ENCODE peak calls at places on chromosome 9, in four cellular contexts. X, B, M and W are unnamed samples.

GRCh38 chr9:4305065-4305481 is 5.2 kb upstream of the GLIS3 start:
- DNase-seq in X (no peak), B (no peak), M (no peak), W (no peak)

GRCh38 chr9:33923998-33924701 is 107.2 kb downstream of the UBE2R2 start:
- DNase-seq in X (no peak), B (no peak), M (no peak), W (peak; percentile 60)

GRCh38 chr9:113609562-113610318 is 146.2 kb downstream of the RGS3 start:
- DNase-seq in M (peak; percentile 80), B (no peak), X (no peak), W (peak; percentile 97)

GRCh38 chr9:94941211-94941875 is 214.8 kb downstream of the AOPEP start:
- DNase-seq in X (no peak), M (no peak), B (peak; percentile 65), W (no peak)

GRCh38 chr9:90969021-90969675 is 167.5 kb downstream of the SYK start:
- DNase-seq in M (no peak), B (no peak), X (no peak), W (no peak)

GRCh38 chr9:117771162-117771561 is 67.0 kb downstream of the TLR4 start:
- DNase-seq in B (no peak), M (no peak), X (no peak), W (no peak)

GRCh38 chr9:94645901-94646300 is 6.6 kb upstream of the FBP1 start:
- DNase-seq in M (no peak), B (no peak), X (no peak), W (no peak)

GRCh38 chr9:95078934-95079333 is 238.6 kb downstream of the FANCC start:
- DNase-seq in B (no peak), X (no peak), M (peak; percentile 29), W (peak; percentile 76)

GRCh38 chr9:89750117-89750551 is 145.3 kb downstream of the GADD45G start:
- DNase-seq in X (no peak), M (no peak), B (no peak), W (no peak)

GRCh38 chr9:98075332-98075805 is 18.8 kb downstream of the NANS start:
- DNase-seq in B (peak; percentile 47), M (no peak), X (peak; percentile 37), W (peak; percentile 44)

GRCh38 chr9:115715656-115716055 is 437.9 kb upstream of the PAPPA start:
- DNase-seq in B (no peak), X (no peak), M (no peak), W (no peak)

GRCh38 chr9:115717711-115718173 is 435.8 kb upstream of the PAPPA start:
- DNase-seq in M (no peak), B (no peak), X (no peak), W (no peak)

GRCh38 chr9:115717298-115717697 is 436.3 kb upstream of the PAPPA start:
- DNase-seq in X (no peak), M (no peak), B (no peak), W (no peak)
- H3K4me3 ChIP-seq in X (no peak overlapping the region), M (no peak overlapping the region), B (no peak overlapping the region), W (no peak overlapping the region)

DNA sequence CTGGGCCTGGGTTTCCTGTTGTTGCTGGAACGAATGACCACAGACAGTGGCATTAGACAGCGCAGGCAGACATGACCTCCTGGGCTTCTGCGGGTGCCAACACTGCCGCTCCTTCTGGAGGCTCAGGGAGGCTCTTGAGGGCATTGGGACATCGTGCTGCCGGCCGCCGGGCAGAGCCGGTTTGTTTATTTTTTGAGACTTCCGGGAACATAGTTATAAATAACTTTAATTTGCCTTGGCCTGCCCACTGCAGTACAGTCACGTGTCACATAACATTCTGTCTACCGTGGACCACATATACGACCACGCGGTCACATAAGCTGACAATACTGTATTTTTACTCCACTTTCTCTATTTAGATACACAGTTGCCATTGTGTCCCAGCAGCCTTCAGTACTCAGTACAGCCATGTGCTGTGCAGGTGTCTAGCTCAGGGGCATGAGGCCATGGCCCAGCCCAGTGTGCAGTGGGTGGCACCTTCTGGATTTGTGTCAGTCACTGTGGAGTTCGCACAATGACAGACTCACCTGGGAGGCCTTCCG is 8.2 kb upstream of the TOR4A start:
- DNase-seq in M (peak; percentile 62), X (no peak), B (peak; percentile 69), W (peak; percentile 82)
- H3K36me3 ChIP-seq in M (peaks cover 54% of the 10 kb centered on the region), X (peaks cover 6% of the 10 kb centered on the region), B (peaks cover 10% of the 10 kb centered on the region), W (peaks cover 70% of the 10 kb centered on the region)

GRCh38 chr9:131436865-131437271 is 43.0 kb downstream of the PRRC2B start:
- DNase-seq in B (no peak), X (no peak), M (peak; percentile 16), W (no peak)
- H3K4me3 ChIP-seq in B (no peak overlapping the region), X (no peak overlapping the region), M (no peak overlapping the region), W (no peak overlapping the region)

DNA sequence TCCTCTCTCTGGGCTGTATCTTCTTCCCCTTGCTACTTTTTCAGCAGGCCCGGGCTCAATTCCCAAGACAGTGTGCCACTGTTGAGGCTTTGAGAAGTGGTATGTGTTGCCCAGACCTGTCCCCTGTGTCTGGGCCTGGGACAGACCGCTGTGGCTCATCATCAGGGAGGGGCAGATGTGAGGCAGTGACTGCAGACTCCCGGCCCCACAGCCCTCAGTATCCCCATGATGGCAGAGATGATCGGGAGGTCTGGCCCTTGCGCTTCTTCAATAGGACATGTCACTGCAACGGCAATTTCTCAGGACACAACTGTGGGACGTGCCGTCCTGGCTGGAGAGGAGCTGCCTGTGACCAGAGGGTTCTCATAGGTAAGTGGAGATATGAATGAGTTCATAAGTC is 828 bp downstream of the TYRP1 start:
- DNase-seq in B (no peak), M (no peak), X (no peak), W (no peak)
- H3K36me3 ChIP-seq in B (no peaks in the 10 kb centered on the region), M (no peaks in the 10 kb centered on the region), X (no peaks in the 10 kb centered on the region), W (no peaks in the 10 kb centered on the region)

GRCh38 chr9:69431203-69431602 is 106.2 kb downstream of the ENTREP1 start:
- DNase-seq in M (peak; percentile 37), X (no peak), B (no peak), W (no peak)

GRCh38 chr9:69431777-69432176 is 106.8 kb downstream of the ENTREP1 start:
- DNase-seq in X (no peak), B (no peak), M (no peak), W (no peak)

GRCh38 chr9:69432623-69433022 is 107.6 kb downstream of the ENTREP1 start:
- DNase-seq in X (no peak), M (peak; percentile 20), B (no peak), W (no peak)

GRCh38 chr9:69433968-69434367 is 109.0 kb downstream of the ENTREP1 start:
- DNase-seq in X (no peak), M (no peak), B (no peak), W (no peak)

DNA sequence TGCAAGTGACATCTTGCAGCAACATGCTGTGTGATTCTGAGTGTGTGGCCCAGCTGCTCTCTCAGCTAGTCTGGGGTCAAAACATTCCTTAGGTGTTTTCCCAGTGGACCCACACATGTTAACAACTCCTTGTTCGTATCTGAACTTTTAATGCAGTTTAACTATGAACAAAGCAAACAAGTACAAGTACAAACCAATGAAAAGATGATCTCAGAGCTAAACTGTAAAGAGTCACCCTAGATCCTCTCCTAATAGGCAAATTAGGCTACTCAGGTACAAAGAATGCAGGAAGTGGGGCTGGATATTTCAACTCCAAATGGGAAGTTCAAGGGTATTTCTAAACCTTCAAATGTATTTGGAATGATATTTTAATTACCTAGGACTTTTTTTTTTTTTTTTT is 108.4 kb downstream of the ENTREP1 start:
- DNase-seq in B (no peak), X (peak; percentile 34), M (no peak), W (no peak)
- H3K4me3 ChIP-seq in B (no peak overlapping the region), X (no peak overlapping the region), M (no peak overlapping the region), W (no peak overlapping the region)

GRCh38 chr9:131630206-131630831 is 85.0 kb downstream of the PRRT1B start:
- DNase-seq in M (no peak), B (no peak), X (no peak), W (no peak)
- H3K36me3 ChIP-seq in M (peaks cover 37% of the 10 kb centered on the region), B (no peaks in the 10 kb centered on the region), X (no peaks in the 10 kb centered on the region), W (peaks cover 49% of the 10 kb centered on the region)

DNA sequence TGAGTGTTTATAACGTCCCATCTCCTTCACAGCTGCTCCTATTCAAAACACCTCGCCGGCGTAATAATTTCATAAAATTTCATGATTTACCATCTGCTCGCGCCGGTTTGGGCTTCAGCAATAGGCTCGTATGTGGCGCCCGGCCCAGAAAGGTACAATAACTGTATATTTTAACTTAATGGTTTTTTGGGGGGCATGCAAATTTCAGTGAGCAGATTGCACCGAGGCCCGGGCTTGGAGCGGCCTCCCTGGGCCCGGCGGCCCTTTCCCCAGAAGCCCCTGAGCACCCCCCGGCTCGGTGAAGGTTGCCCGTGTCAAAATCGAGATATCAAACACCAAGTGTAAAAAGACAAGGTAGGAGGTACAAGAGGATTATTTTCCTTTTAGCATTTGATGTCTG is 269.2 kb upstream of the MVB12B start:
- DNase-seq in B (no peak), X (no peak), M (peak; percentile 26), W (no peak)
- H3K4me3 ChIP-seq in B (no peak overlapping the region), X (no peak overlapping the region), M (no peak overlapping the region), W (no peak overlapping the region)